ENCODE peak calls at places on chromosomes 12 and 14, in eight cellular contexts. E is neural progenitor cell, S is lung, A is RWPE1, J is mammary epithelial cell, T is stomach, W is cardiac fibroblast, Z is BJ. M is an unnamed sample.

GRCh38 chr12:107287436-107288413 is 194.4 kb upstream of the CRY1 start:
- DNase-seq in W (peak), J (peak), Z (no peak), T (no peak), S (no peak), E (no peak), A (no peak), M (no peak)

GRCh38 chr12:75260316-75260715 is 50.7 kb upstream of the KCNC2 start:
- DNase-seq in T (no peak), W (no peak), J (peak), E (no peak), S (no peak), A (no peak), Z (no peak), M (no peak)

GRCh38 chr14:101239065-101239464 is 322.2 kb upstream of the DIO3 start:
- DNase-seq in A (no peak), S (no peak), E (no peak), Z (no peak), J (no peak), T (no peak), W (no peak), M (no peak)

GRCh38 chr12:80189241-80189640 is 89.9 kb downstream of the OTOGL start:
- DNase-seq in E (no peak), Z (peak), T (no peak), J (no peak), A (no peak), W (peak), S (no peak), M (no peak)

GRCh38 chr14:55336161-55336560 is 64.9 kb downstream of the FBXO34 start:
- DNase-seq in Z (no peak), T (peak), A (peak), J (peak), E (no peak), W (no peak), S (no peak), M (no peak)

GRCh38 chr12:71161575-71161974 is 3.8 kb upstream of the TSPAN8 start:
- DNase-seq in J (no peak), Z (no peak), E (no peak), W (peak), A (no peak), S (no peak), T (no peak), M (no peak)

GRCh38 chr14:38022775-38023174 is 184.9 kb upstream of the SSTR1 start:
- DNase-seq in E (no peak), W (no peak), S (no peak), Z (no peak), J (no peak), A (no peak), T (no peak), M (no peak)

GRCh38 chr12:124242529-124243065 is 52.3 kb upstream of the RFLNA start:
- DNase-seq in E (no peak), S (no peak), Z (no peak), J (no peak), T (no peak), W (no peak), A (no peak), M (no peak)

GRCh38 chr12:66240106-66240820 is 51.2 kb downstream of the IRAK3 start:
- DNase-seq in W (no peak), T (no peak), Z (no peak), S (no peak), E (no peak), J (no peak), A (no peak), M (no peak)

GRCh38 chr14:89621791-89622638 is 205.0 kb upstream of the FOXN3 start:
- DNase-seq in A (no peak), W (no peak), S (no peak), J (no peak), Z (no peak), E (no peak), T (no peak), M (no peak)

GRCh38 chr14:42965512-42965911 is 1358.8 kb downstream of the LRFN5 start:
- DNase-seq in S (no peak), E (peak), T (no peak), W (no peak), Z (no peak), A (no peak), J (no peak), M (no peak)

GRCh38 chr12:96206957-96207356 is 12.8 kb downstream of the ELK3 start:
- DNase-seq in Z (no peak), S (no peak), T (no peak), W (no peak), J (no peak), E (no peak), A (no peak), M (no peak)

GRCh38 chr14:101189962-101190560 is 286.5 kb upstream of the RTL1 start:
- DNase-seq in T (no peak), S (no peak), J (no peak), A (no peak), Z (no peak), E (no peak), W (no peak), M (no peak)

GRCh38 chr14:90575336-90575735 is 178.5 kb downstream of the CALM1 start:
- DNase-seq in J (no peak), A (no peak), T (no peak), W (no peak), E (no peak), Z (no peak), S (no peak), M (no peak)

GRCh38 chr14:62084020-62084419 is 321.8 kb downstream of the SNAPC1 start:
- DNase-seq in T (no peak), E (no peak), Z (no peak), A (no peak), J (no peak), S (no peak), W (no peak), M (no peak)

GRCh38 chr12:56450241-56450640 is 1.0 kb upstream of the TIMELESS start:
- DNase-seq in E (peak), Z (no peak), S (no peak), T (no peak), W (no peak), J (no peak), A (no peak), M (no peak)

GRCh38 chr14:71555654-71556559 is 376.3 kb upstream of the RGS6 start:
- DNase-seq in A (no peak), J (peak), T (no peak), E (no peak), S (no peak), Z (no peak), W (peak), M (no peak)

GRCh38 chr14:69055125-69055524 is 76.0 kb upstream of the ACTN1 start:
- DNase-seq in Z (no peak), S (no peak), T (no peak), J (no peak), E (no peak), W (peak), A (peak), M (no peak)

GRCh38 chr14:51533877-51534553 is 117.7 kb upstream of the FRMD6 start:
- DNase-seq in W (no peak), S (no peak), Z (no peak), J (peak), A (no peak), T (no peak), E (no peak), M (no peak)

GRCh38 chr14:72594099-72594901 is 299.6 kb downstream of the DPF3 start:
- DNase-seq in W (no peak), S (no peak), A (no peak), Z (no peak), T (no peak), J (no peak), E (no peak), M (no peak)

GRCh38 chr14:73227812-73228781 is 9.2 kb upstream of the PAPLN start:
- DNase-seq in S (no peak), A (peak), W (peak), E (peak), Z (peak), J (peak), T (no peak), M (no peak)

GRCh38 chr12:130181211-130181610 is 18.9 kb downstream of the FZD10 start:
- DNase-seq in E (no peak), Z (no peak), A (no peak), S (no peak), T (no peak), J (no peak), W (no peak), M (no peak)

GRCh38 chr14:48628870-48629269 is 953.5 kb upstream of the MDGA2 start:
- DNase-seq in S (no peak), T (no peak), Z (no peak), A (no peak), E (no peak), W (no peak), J (no peak), M (no peak)

GRCh38 chr12:4080213-4080612 is 193.3 kb upstream of the CCND2 start:
- DNase-seq in A (no peak), T (no peak), Z (no peak), S (no peak), J (no peak), W (no peak), E (no peak), M (no peak)

GRCh38 chr14:70086685-70087379 is 101.9 kb downstream of the SLC8A3 start:
- DNase-seq in W (peak), T (peak), J (peak), Z (no peak), S (no peak), E (peak), A (peak), M (peak)

GRCh38 chr14:23033801-23034497 is 751 bp downstream of the PSMB5 start:
- DNase-seq in Z (no peak), A (no peak), T (no peak), W (no peak), J (no peak), S (no peak), E (no peak), M (no peak)

GRCh38 chr14:23421594-23421993 is 13.5 kb upstream of the MYH6 start:
- DNase-seq in J (no peak), A (no peak), S (no peak), W (no peak), Z (no peak), T (no peak), E (no peak), M (no peak)

GRCh38 chr12:89920866-89921265 is 212.2 kb upstream of the ATP2B1 start:
- DNase-seq in A (no peak), W (no peak), S (no peak), E (no peak), Z (no peak), T (no peak), J (no peak), M (no peak)

GRCh38 chr12:114628199-114628598 is 55.8 kb downstream of the TBX3 start:
- DNase-seq in E (no peak), Z (no peak), T (no peak), S (no peak), W (no peak), J (no peak), A (no peak), M (no peak)

GRCh38 chr12:11621797-11622423 is 27.6 kb upstream of the ETV6 start:
- DNase-seq in T (no peak), W (peak), S (no peak), Z (no peak), E (no peak), A (no peak), J (no peak), M (no peak)

GRCh38 chr14:79825046-79825521 is 386.2 kb downstream of the DIO2 start:
- DNase-seq in Z (no peak), T (no peak), W (peak), A (no peak), J (no peak), E (no peak), S (no peak), M (no peak)

GRCh38 chr14:105050551-105050897 is 14.7 kb downstream of the GPR132 start:
- DNase-seq in A (peak), J (peak), T (peak), W (peak), E (no peak), Z (no peak), S (peak), M (no peak)

GRCh38 chr12:108582981-108583770 is 14.7 kb downstream of the TMEM119 start:
- DNase-seq in J (no peak), W (no peak), A (no peak), T (no peak), E (no peak), S (no peak), Z (no peak), M (no peak)

GRCh38 chr14:88667555-88668273 is 104.9 kb downstream of the ZC3H14 start:
- DNase-seq in J (peak), W (peak), T (peak), S (peak), E (peak), Z (no peak), A (peak), M (peak)

GRCh38 chr12:106138279-106138645 is 492 bp downstream of the NUAK1 start:
- DNase-seq in W (no peak), A (no peak), S (no peak), E (no peak), J (peak), Z (no peak), T (no peak), M (no peak)

GRCh38 chr12:25005376-25005775 is 56.5 kb upstream of the BCAT1 start:
- DNase-seq in T (no peak), J (no peak), S (no peak), E (no peak), W (no peak), A (no peak), Z (no peak), M (no peak)

GRCh38 chr12:64390275-64390851 is at the start of gene C12orf56:
- DNase-seq in E (peak), J (no peak), Z (no peak), S (no peak), W (no peak), A (peak), T (no peak), M (no peak)

GRCh38 chr14:33282811-33283210 is 344.1 kb downstream of the NPAS3 start:
- DNase-seq in E (no peak), A (no peak), S (no peak), T (no peak), Z (no peak), W (peak), J (no peak), M (no peak)

GRCh38 chr12:103269962-103270361 is 225.8 kb downstream of the C12orf42 start:
- DNase-seq in A (no peak), J (no peak), S (no peak), T (no peak), E (no peak), W (no peak), Z (no peak), M (no peak)

GRCh38 chr14:106564058-106564643 is 1037.8 kb downstream of the TMEM121 start:
- DNase-seq in Z (no peak), A (peak), S (peak), W (peak), T (no peak), E (peak), J (no peak), M (no peak)
- TF ChIP-seq CTCF in Z (peak), A (peak), S (no peak), W (peak), T (no peak), E (peak), J (peak), M (no peak)

DNA sequence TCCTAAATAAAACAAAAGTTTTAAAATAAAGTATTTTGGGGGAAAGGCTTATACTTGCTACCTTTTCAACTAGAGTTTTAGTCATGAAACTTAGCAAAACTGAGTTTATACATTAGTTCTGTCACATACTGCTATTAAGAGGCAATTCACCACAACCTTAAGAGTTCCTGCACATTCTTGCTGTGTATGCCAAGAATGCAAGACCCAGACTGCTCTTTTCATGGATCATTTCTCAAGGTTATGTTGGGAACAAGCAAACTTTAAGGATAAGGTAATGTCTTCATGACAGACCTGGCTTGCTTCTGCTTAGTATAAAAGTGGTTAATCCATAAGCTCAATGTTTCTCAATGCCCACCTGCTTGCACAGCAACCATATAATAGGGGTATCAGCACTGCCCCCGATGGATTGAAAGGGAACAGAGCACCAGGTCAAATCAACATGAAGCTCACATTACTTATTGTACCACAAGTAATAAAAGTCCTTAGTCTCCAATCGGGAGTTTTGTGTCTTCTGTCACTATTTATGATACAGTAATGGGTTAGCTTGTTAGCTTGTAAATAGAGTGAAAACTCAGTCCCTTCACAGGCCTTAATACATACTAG is 67.6 kb downstream of the KIF21A start:
- DNase-seq in W (no peak), A (no peak), Z (no peak), T (no peak), E (peak), J (no peak), S (no peak), M (no peak)
- TF ChIP-seq CTCF in W (peak), A (no peak), Z (no peak), T (no peak), E (peak), J (peak), S (no peak), M (peak)

DNA sequence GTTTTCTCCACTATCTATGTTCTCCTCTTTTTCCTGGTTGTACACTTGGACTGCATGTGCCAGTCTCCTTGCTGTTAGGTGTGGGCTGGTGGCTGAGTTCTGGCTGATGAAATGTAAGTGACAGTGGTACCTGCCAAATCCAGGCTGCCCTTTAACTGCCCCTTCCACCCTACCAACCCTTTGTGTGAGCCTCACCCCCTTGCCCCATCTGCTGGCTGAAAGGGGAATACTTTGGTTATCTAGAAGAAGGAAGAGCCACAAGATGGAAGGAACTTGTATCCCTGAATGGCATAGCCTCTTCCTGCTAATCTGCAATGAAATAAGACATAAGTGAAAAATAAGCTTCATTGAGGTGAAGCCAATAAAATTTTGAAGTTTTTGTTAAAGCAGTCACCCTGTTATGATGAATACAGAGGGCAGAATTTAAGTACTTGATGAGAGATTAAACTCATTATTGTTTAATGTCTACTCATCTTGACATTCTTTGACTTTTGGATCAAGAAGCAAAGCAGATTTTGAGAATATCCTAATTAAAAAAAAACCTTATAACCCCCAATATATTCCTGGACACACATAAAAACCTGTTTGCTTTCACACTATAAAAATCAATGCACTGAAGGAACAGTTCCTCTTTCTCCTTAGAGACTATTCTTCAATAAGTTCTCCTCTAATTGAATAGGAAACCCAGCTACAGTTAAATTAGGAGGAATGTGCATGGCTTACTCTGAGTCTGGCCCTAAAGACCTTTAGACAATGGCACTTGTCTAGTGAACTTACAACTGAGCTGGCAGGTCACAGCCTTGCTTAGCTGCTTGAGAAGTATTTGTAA is 262.6 kb upstream of the BTG1 start:
- DNase-seq in Z (no peak), A (peak), J (peak), W (peak), E (peak), S (peak), T (peak), M (peak)
- TF ChIP-seq CTCF in Z (peak), A (peak), J (peak), W (peak), E (peak), S (peak), T (peak), M (peak)

GRCh38 chr14:59675394-59675793 is 98.8 kb upstream of the CCDC175 start:
- DNase-seq in T (no peak), Z (no peak), A (no peak), W (no peak), E (no peak), J (no peak), S (no peak), M (no peak)

GRCh38 chr14:59679872-59680271 is 103.3 kb upstream of the CCDC175 start:
- DNase-seq in W (peak), T (no peak), J (no peak), Z (peak), S (no peak), A (no peak), E (peak), M (no peak)

GRCh38 chr14:59678352-59678751 is 101.7 kb upstream of the CCDC175 start:
- DNase-seq in S (no peak), W (no peak), E (no peak), J (no peak), Z (no peak), T (no peak), A (no peak), M (no peak)

DNA sequence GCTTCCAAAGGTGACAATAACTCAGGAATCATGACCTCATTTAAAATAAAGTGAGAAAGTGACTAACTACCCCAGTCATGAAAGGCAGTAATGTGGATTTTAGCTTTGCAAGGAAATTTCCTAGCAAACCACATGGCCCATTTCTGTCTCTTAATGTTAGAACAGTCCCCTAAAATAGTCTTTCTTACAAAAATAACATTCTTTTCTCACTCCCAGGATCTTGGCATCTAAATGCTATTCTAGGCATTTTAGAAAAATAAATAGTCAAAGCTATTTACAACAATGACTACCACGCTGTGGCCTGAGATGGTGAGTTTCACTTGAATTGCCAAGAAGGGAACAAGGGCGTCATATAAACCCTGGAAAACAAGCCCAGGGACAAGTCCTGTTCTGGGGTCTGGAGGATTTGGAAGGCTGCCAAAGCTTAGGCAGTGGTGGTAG is 101.2 kb upstream of the CCDC175 start:
- DNase-seq in S (no peak), A (no peak), T (no peak), Z (peak), J (no peak), W (peak), E (no peak), M (no peak)
- TF ChIP-seq CTCF in S (no peak), A (no peak), T (no peak), Z (no peak), J (no peak), W (no peak), E (no peak), M (no peak)